ENCODE peak calls at places on chromosomes 3 and 15, in five cellular contexts. I is PC-3, D is pancreas, K is MM.1S, T is lower lobe of right lung. U is an unnamed sample. For H3K4me1 and H3K27me3, the result is how much of the 10 kb centered on the place peaks cover.

GRCh38 chr3:183298708-183299153 is 45.7 kb downstream of the B3GNT5 start:
- DNase-seq in K (no peak), I (peak), D (peak), T (peak), U (peak)

GRCh38 chr3:14431556-14431927 is 29.1 kb downstream of the SLC6A6 start:
- DNase-seq in T (peak), K (no peak), I (no peak), D (no peak), U (no peak)

GRCh38 chr3:157026091-157026490 is 133.9 kb downstream of the CCNL1 start:
- DNase-seq in K (no peak), T (no peak), D (no peak), I (no peak), U (no peak)

GRCh38 chr15:48385431-48385830 is 54.2 kb downstream of the DUT start:
- DNase-seq in I (no peak), D (no peak), T (no peak), K (no peak), U (no peak)

GRCh38 chr3:23992051-23992628 is 47.1 kb downstream of the NR1D2 start:
- DNase-seq in K (no peak), T (no peak), I (peak), D (no peak), U (no peak)

GRCh38 chr15:88512606-88513005 is 33.9 kb downstream of the DET1 start:
- DNase-seq in T (no peak), I (peak), D (no peak), K (no peak), U (no peak)

GRCh38 chr15:62569460-62570404 is 404.6 kb upstream of the C2CD4B start:
- DNase-seq in I (peak), D (peak), K (no peak), T (peak), U (peak)

GRCh38 chr3:65979731-65980130 is 59.0 kb downstream of the MAGI1 start:
- DNase-seq in I (no peak), K (no peak), D (no peak), T (no peak), U (no peak)

GRCh38 chr3:43531835-43532234 is 90.0 kb downstream of the ANO10 start:
- DNase-seq in D (no peak), I (peak), K (no peak), T (no peak), U (no peak)

GRCh38 chr3:23807161-23808015 is 1.6 kb downstream of the UBE2E1 start:
- DNase-seq in I (peak), T (no peak), K (peak), D (no peak), U (no peak)

GRCh38 chr15:83653639-83654378 is at the start of gene ADAMTSL3:
- DNase-seq in I (peak), D (peak), T (peak), K (no peak), U (peak)

GRCh38 chr3:129130291-129130813 is 8.7 kb upstream of the RAB43 start:
- DNase-seq in K (no peak), D (no peak), T (no peak), I (no peak), U (no peak)

GRCh38 chr3:162014284-162014683 is 517.7 kb downstream of the OTOL1 start:
- DNase-seq in K (no peak), T (no peak), D (no peak), I (peak), U (no peak)

GRCh38 chr3:52288674-52289073 is 1.0 kb downstream of the GLYCTK start:
- DNase-seq in D (peak), K (no peak), T (no peak), I (no peak), U (no peak)

GRCh38 chr15:39591141-39591895 is 10.4 kb downstream of the THBS1 start:
- DNase-seq in I (peak), D (no peak), K (no peak), T (no peak), U (no peak)

GRCh38 chr3:112605285-112605684 is 35.7 kb downstream of the CCDC80 start:
- DNase-seq in K (no peak), I (peak), T (no peak), D (no peak), U (no peak)

GRCh38 chr3:110391640-110392395 is 679.8 kb upstream of the NECTIN3 start:
- DNase-seq in I (no peak), T (no peak), K (no peak), D (no peak), U (no peak)

GRCh38 chr3:147934316-147935188 is 525.4 kb downstream of the ZIC1 start:
- DNase-seq in T (no peak), I (no peak), K (no peak), D (no peak), U (no peak)

GRCh38 chr3:129892486-129892856 is 1.0 kb downstream of the TMCC1 start:
- DNase-seq in T (no peak), I (no peak), D (peak), K (peak), U (no peak)

GRCh38 chr3:173932624-173933023 is 535.1 kb downstream of the NLGN1 start:
- DNase-seq in I (peak), D (no peak), K (peak), T (no peak), U (no peak)

GRCh38 chr15:47466357-47466756 is 250.9 kb upstream of the SEMA6D start:
- DNase-seq in D (no peak), K (no peak), I (peak), T (no peak), U (no peak)

GRCh38 chr3:177538064-177538742 is 340.9 kb upstream of the TBL1XR1 start:
- DNase-seq in T (no peak), I (no peak), D (no peak), K (no peak), U (peak)

GRCh38 chr3:115860766-115861165 is 237.5 kb downstream of the GAP43 start:
- DNase-seq in T (no peak), D (no peak), K (no peak), I (no peak), U (no peak)
- H3K4me1 ChIP-seq in T (under half), D (under half), K (under half), I (under half), U (under half)

GRCh38 chr3:122977645-122978466 is 49.7 kb downstream of the SEMA5B start:
- DNase-seq in I (peak), D (no peak), K (no peak), T (peak), U (peak)

GRCh38 chr3:122975163-122975923 is 52.2 kb downstream of the SEMA5B start:
- DNase-seq in T (no peak), D (no peak), I (peak), K (no peak), U (no peak)

GRCh38 chr3:122975924-122976293 is 51.7 kb downstream of the SEMA5B start:
- DNase-seq in K (no peak), I (no peak), D (no peak), T (no peak), U (no peak)

GRCh38 chr3:122973893-122974615 is 53.5 kb downstream of the SEMA5B start:
- DNase-seq in D (no peak), I (no peak), T (no peak), K (no peak), U (peak)

DNA sequence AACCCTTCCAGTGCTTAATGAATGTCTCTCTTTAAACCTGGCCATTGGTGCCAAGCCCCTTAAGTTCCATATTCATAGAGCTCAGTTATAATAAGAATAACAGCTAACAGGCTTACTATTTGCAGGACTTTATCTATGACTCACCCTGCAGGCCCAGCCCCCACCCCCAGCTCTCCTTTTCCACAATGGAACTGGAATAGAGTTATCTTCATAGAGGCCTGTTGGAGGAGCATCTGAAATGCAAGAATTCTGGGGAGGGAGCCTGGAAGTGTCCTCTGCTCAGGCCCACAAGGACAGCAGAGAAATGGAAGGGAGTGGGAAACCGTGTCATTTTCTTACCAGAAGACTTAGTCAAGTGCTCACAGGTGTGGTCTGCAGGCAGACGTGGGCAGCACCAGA is 52.8 kb downstream of the SEMA5B start:
- DNase-seq in K (no peak), D (no peak), I (peak), T (no peak), U (peak)
- H3K27ac ChIP-seq in K (no peak), D (no peak), I (no peak), T (no peak), U (no peak)

DNA sequence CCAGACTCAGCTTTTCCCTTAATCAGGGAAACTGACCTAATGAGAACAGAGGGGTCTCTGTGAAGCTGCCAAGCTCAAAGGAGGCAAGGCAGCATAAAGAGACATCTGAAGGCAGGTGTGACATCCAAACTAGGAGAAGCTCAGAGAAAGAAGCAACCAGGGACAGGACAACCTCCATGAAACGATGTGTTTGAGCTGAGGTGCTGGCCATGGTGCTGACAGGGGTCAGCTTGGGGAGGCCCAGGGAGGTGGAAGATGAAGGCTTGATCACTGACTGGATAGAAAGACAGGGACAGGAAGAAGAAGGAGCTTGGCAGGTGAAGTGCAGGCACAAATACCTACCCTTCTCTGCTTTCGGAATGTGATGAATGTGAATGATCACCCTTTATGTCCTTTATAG is 179.5 kb upstream of the NSMCE3 start:
- DNase-seq in T (no peak), I (peak), K (peak), D (no peak), U (peak)
- H3K27me3 ChIP-seq in T (under half), I (under half), K (under half), D (under half), U (under half)

GRCh38 chr3:28080716-28081115 is 160.7 kb upstream of the CMC1 start:
- DNase-seq in T (no peak), I (no peak), D (no peak), K (no peak), U (no peak)
- H3K4me1 ChIP-seq in T (under half), I (under half), D (under half), K (under half), U (under half)

U was measured in aorta.